ENCODE peak calls at places on chromosome 3, in four cellular contexts. Z is ovary, Y is spleen, X is cardiac muscle cell. V is an unnamed sample. For H3K4me1, the result is how much of the 10 kb centered on the place peaks cover.

GRCh38 chr3:12483364-12483763 is 916 bp upstream of the TSEN2 start:
- DNase-seq in Z (no peak), Y (no peak), X (no peak), V (no peak)

GRCh38 chr3:14462738-14463137 is 60.3 kb downstream of the SLC6A6 start:
- DNase-seq in Z (no peak), Y (no peak), X (no peak), V (no peak)

GRCh38 chr3:12984023-12984823 is 89.0 kb downstream of the IQSEC1 start:
- DNase-seq in Z (peak), Y (no peak), X (peak), V (no peak)

GRCh38 chr3:46693897-46694235 is 387 bp upstream of the ALS2CL start:
- DNase-seq in Z (no peak), Y (peak), X (no peak), V (no peak)

GRCh38 chr3:152222327-152222726 is 46.4 kb upstream of the MBNL1 start:
- DNase-seq in Z (no peak), Y (no peak), X (no peak), V (no peak)

GRCh38 chr3:17817545-17817944 is 75.1 kb upstream of the TBC1D5 start:
- DNase-seq in Z (no peak), Y (no peak), X (no peak), V (no peak)

GRCh38 chr3:188254489-188255070 is 100.6 kb downstream of the LPP start:
- DNase-seq in Z (no peak), Y (no peak), X (no peak), V (no peak)

GRCh38 chr3:183385698-183386590 is 42.5 kb downstream of the MCF2L2 start:
- DNase-seq in Z (peak), Y (no peak), X (peak), V (no peak)

GRCh38 chr3:192079098-192079497 is 618.1 kb downstream of the PYDC2 start:
- DNase-seq in Z (no peak), Y (no peak), X (no peak), V (no peak)

GRCh38 chr3:57007513-57008415 is 52.7 kb upstream of the SPATA12 start:
- DNase-seq in Z (peak), Y (no peak), X (no peak), V (peak)

GRCh38 chr3:42300013-42300412 is 34.0 kb upstream of the CCK start:
- DNase-seq in Z (no peak), Y (no peak), X (peak), V (no peak)

GRCh38 chr3:194894538-194894937 is 208.9 kb downstream of the FAM43A start:
- DNase-seq in Z (no peak), Y (no peak), X (no peak), V (no peak)

GRCh38 chr3:195802261-195802701 is 9.4 kb downstream of the MUC4 start:
- DNase-seq in Z (no peak), Y (peak), X (no peak), V (no peak)

GRCh38 chr3:136749106-136749505 is 3.1 kb downstream of the STAG1 start:
- DNase-seq in Z (no peak), Y (no peak), X (peak), V (no peak)

GRCh38 chr3:111547645-111548044 is 5.6 kb downstream of the CD96 start:
- DNase-seq in Z (no peak), Y (no peak), X (no peak), V (no peak)

GRCh38 chr3:24520941-24521305 is 26.3 kb upstream of the THRB start:
- DNase-seq in Z (no peak), Y (no peak), X (no peak), V (no peak)

GRCh38 chr3:127002195-127003174 is 19.6 kb downstream of the PLXNA1 start:
- DNase-seq in Z (peak), Y (peak), X (peak), V (peak)

GRCh38 chr3:183249006-183249718 is 3.9 kb upstream of the B3GNT5 start:
- DNase-seq in Z (no peak), Y (no peak), X (no peak), V (no peak)

GRCh38 chr3:12748477-12748876 is 10.6 kb downstream of the TMEM40 start:
- DNase-seq in Z (no peak), Y (no peak), X (no peak), V (no peak)

GRCh38 chr3:140917769-140918168 is 23.9 kb upstream of the SLC25A36 start:
- DNase-seq in Z (no peak), Y (no peak), X (no peak), V (no peak)

GRCh38 chr3:196969001-196969659 is 497 bp upstream of the PIGZ start:
- DNase-seq in Z (no peak), Y (peak), X (peak), V (no peak)

GRCh38 chr3:42874749-42875148 is 930 bp downstream of the CYP8B1 start:
- DNase-seq in Z (no peak), Y (no peak), X (no peak), V (no peak)

GRCh38 chr3:173725507-173725906 is 328.0 kb downstream of the NLGN1 start:
- DNase-seq in Z (no peak), Y (no peak), X (no peak), V (no peak)

GRCh38 chr3:195270350-195271115 is 426 bp downstream of the XXYLT1 start:
- DNase-seq in Z (peak), Y (peak), X (peak), V (peak)

GRCh38 chr3:122052968-122053367 is 2.2 kb upstream of the CD86 start:
- DNase-seq in Z (no peak), Y (no peak), X (no peak), V (no peak)

GRCh38 chr3:41681479-41681878 is 280.4 kb downstream of the ULK4 start:
- DNase-seq in Z (no peak), Y (no peak), X (peak), V (no peak)

GRCh38 chr3:160473978-160474377 is 24.4 kb upstream of the TRIM59 start:
- DNase-seq in Z (no peak), Y (no peak), X (no peak), V (no peak)

GRCh38 chr3:42220436-42220835 is 45.5 kb downstream of the CCK start:
- DNase-seq in Z (no peak), Y (no peak), X (no peak), V (no peak)

GRCh38 chr3:123365450-123366143 is 83.3 kb downstream of the ADCY5 start:
- DNase-seq in Z (no peak), Y (peak), X (peak), V (no peak)

GRCh38 chr3:55467099-55467498 is 20.0 kb downstream of the WNT5A start:
- DNase-seq in Z (no peak), Y (no peak), X (no peak), V (no peak)

DNA sequence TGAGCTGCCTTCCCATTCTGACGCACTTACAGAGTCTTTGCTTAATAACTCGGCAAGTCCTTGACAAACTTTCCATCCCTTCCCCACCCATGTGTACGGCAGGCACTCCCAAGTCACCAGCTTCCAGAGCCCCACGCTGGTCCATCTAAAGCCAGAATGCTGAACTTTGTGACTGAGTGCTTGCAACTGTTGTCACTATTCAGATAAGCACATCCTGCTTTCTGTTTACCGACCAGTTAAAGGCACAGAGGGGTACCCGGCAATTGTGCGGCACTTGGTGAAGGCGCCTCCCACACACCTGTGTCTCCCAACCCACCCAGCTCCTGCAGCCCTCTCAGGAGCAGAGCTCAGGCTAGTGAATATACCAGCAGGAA is 430.6 kb downstream of the FOXP1 start:
- DNase-seq in Z (no peak), Y (no peak), X (no peak), V (no peak)
- H3K4me1 ChIP-seq in Z (under half), Y (under half), X (under half), V (under half)

GRCh38 chr3:40120067-40120692 is 189.3 kb upstream of the EIF1B start:
- DNase-seq in Z (no peak), Y (no peak), X (no peak), V (no peak)

GRCh38 chr3:40128169-40128568 is 181.3 kb upstream of the EIF1B start:
- DNase-seq in Z (no peak), Y (no peak), X (no peak), V (no peak)

GRCh38 chr3:40129510-40129909 is 180.0 kb upstream of the EIF1B start:
- DNase-seq in Z (no peak), Y (no peak), X (no peak), V (no peak)

GRCh38 chr3:40120816-40121215 is 188.7 kb upstream of the EIF1B start:
- DNase-seq in Z (no peak), Y (no peak), X (peak), V (no peak)

GRCh38 chr3:40124918-40125317 is 184.6 kb upstream of the EIF1B start:
- DNase-seq in Z (no peak), Y (no peak), X (no peak), V (no peak)
- TF ChIP-seq CTCF in Z (no peak), Y (no peak), X (no peak), V (no peak)

DNA sequence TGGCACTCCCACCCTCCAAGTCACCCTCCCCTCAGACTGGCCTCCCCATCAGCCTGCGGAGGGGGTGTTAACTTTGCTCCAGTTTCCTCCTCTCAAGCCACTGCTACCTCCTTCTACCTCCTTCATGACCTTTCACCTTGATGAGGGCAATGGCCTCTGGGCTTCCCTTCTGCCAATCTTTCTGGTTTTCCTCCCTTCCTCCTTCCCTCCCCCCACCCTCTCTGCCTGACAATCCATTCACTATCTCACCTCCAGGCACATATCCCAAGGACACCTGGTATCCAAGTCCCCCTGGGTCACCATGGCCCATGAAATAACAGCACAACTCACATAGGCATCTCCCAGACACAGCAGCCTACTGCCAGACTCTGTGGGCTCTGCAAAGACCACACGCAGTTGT is 80.0 kb downstream of the WWTR1 start:
- DNase-seq in Z (no peak), Y (no peak), X (no peak), V (no peak)
- H3K4me1 ChIP-seq in Z (under half), Y (under half), X (under half), V (under half)

GRCh38 chr3:31565288-31565687 is 32.6 kb downstream of the STT3B start:
- DNase-seq in Z (no peak), Y (no peak), X (no peak), V (no peak)

GRCh38 chr3:31571325-31571724 is 38.6 kb downstream of the STT3B start:
- DNase-seq in Z (no peak), Y (no peak), X (no peak), V (no peak)

GRCh38 chr3:31568649-31569048 is 35.9 kb downstream of the STT3B start:
- DNase-seq in Z (no peak), Y (no peak), X (no peak), V (no peak)

GRCh38 chr3:31562525-31562924 is 29.8 kb downstream of the STT3B start:
- DNase-seq in Z (no peak), Y (peak), X (peak), V (no peak)

DNA sequence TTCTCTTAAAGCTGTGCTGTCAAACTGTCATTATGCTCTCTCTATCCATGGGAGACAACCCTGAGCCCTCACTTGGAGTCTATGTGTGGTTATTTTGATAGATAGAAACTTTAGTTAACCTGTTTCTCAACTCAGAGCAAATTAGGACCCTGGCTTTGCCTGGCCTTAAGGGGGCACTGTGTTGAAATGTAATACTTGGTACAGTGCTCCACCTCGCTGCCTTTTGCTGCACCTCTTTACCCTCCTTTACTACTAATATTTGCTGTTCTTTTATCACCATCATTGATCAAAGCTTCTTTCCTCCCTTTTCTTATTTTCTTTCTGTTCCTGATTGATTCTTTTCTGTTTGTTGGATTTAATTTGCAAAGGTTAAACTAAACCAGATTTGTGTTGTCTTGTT is 34.3 kb downstream of the STT3B start:
- DNase-seq in Z (no peak), Y (no peak), X (peak), V (no peak)
- TF ChIP-seq CTCF in Z (no peak), Y (peak), X (peak), V (no peak)

DNA sequence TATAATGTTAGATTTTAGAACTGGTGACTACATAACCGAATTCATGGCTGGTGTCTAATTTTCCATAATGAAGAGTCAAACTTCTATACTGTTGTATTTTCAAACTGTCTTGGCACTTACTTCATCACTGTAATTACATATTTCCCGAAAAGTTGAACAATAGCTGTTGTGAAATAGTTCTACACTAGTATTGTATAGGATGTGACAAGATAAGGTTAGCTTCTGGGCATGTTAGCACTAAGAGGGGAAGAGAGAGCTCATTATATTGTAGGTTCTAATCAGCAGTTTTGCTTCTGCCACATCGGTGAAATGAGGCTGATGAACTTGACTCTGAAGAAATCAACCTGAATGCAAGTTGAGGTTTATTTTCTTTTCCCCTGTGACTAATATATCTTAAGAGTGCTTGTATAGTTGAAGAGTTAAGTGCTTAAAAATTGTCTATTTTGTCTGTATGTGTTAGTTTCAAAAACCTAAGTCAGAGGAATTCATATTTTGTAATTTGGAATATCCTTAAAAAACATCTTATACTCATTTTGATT is 8.9 kb downstream of the GYG1 start:
- DNase-seq in Z (no peak), Y (no peak), X (no peak), V (no peak)
- H3K4me1 ChIP-seq in Z (under half), Y (under half), X (under half), V (under half)

GRCh38 chr3:169394316-169394715 is 269.2 kb downstream of the MECOM start:
- DNase-seq in Z (no peak), Y (no peak), X (no peak), V (no peak)
- TF ChIP-seq CTCF in Z (no peak), Y (no peak), X (no peak), V (no peak)

DNA sequence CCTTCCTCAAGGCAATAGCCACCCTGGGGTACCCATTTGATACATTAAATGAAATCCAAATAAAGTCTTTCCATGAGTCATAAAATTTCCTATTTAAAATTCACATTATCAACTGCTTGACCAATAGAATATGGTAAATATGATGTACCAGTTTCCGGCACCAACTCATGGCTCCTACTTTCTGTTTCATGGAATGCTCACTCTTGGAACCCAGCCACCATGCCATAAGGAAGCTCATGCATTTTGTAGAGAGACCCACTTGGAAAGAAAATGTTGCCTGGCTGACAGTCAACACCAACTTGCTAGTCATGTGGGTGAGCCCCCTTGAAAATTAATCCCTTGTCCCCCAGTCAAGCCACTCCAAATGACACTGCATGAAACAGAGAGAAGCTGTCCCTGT is 57.2 kb downstream of the WWTR1 start:
- DNase-seq in Z (no peak), Y (no peak), X (no peak), V (no peak)
- H3K4me1 ChIP-seq in Z (under half), Y (under half), X (under half), V (under half)

DNA sequence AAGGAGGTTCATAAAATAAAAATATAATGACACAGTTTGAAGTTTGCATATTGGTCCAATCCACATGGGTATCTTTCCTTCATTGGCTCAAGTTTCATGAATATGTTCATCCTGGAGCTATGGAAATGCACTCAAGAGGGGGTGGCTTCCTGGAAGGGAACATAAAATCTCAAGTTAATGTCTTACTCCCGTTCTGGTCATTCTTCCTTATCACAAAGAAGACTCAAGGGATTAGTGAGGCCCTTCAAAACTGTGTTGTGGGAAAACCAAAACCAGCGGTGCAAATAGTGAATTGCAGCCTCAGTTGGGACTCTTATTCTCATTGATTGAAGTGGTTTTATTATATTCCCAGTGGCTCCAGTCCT is 211.0 kb downstream of the PDCD6IP start:
- DNase-seq in Z (no peak), Y (no peak), X (no peak), V (no peak)
- TF ChIP-seq CTCF in Z (no peak), Y (no peak), X (no peak), V (no peak)

GRCh38 chr3:169145551-169145950 is 518.0 kb downstream of the MECOM start:
- DNase-seq in Z (no peak), Y (no peak), X (no peak), V (no peak)

GRCh38 chr3:169147246-169148008 is 516.1 kb downstream of the MECOM start:
- DNase-seq in Z (peak), Y (peak), X (peak), V (no peak)

GRCh38 chr3:169148448-169149348 is 514.8 kb downstream of the MECOM start:
- DNase-seq in Z (no peak), Y (no peak), X (no peak), V (no peak)

GRCh38 chr3:169146112-169146665 is 517.3 kb downstream of the MECOM start:
- DNase-seq in Z (peak), Y (peak), X (peak), V (no peak)

DNA sequence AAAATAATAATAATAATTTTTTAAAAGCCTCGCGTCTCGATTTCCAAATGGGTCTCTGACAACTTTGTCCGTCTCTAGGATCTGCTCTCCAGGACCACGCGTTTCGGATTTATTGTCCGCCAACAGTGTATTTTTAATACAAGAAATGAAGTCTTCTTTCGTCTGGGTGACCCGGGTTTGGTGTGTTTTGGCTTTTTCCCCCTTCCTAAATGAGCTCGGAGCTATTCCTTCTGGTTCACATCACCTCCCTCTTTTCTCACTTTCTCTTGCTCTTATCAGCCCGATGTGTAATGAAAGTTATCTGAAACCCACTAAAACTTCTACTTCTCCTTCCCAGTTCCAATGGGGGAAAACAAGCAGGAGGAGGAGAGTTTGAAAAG is 516.7 kb downstream of the MECOM start:
- DNase-seq in Z (no peak), Y (no peak), X (no peak), V (no peak)
- H3K4me1 ChIP-seq in Z (under half), Y (under half), X (under half), V (under half)

V was measured in tibial nerve.